ENCODE peak calls at places on chromosomes 3 and 15, in five cellular contexts. C is adrenal gland, X is left lung, M is neural progenitor cell, O is neuronal stem cell. Q is an unnamed sample.

GRCh38 chr3:30167511-30168135 is 438.8 kb upstream of the TGFBR2 start:
- DNase-seq in X (no peak), C (no peak), M (no peak), O (peak; percentile 4), Q (no peak)

GRCh38 chr15:94105760-94106159 is 125.6 kb upstream of the MCTP2 start:
- DNase-seq in X (no peak), O (no peak), M (no peak), C (no peak), Q (no peak)

GRCh38 chr3:181521831-181522230 is 189.9 kb upstream of the SOX2 start:
- DNase-seq in M (no peak), X (no peak), O (no peak), C (no peak), Q (no peak)

GRCh38 chr3:134610455-134611385 is 40.1 kb downstream of the KY start:
- DNase-seq in M (no peak), C (peak; percentile 55), X (no peak), O (no peak), Q (peak; percentile 42)

GRCh38 chr15:96335429-96335807 is 4.9 kb downstream of the NR2F2 start:
- DNase-seq in X (no peak), C (no peak), O (peak; percentile 33), M (peak; percentile 59), Q (no peak)

GRCh38 chr3:146072824-146073223 is 88.2 kb downstream of the PLOD2 start:
- DNase-seq in M (no peak), X (no peak), C (no peak), O (no peak), Q (no peak)

GRCh38 chr3:107416138-107416537 is 38.9 kb downstream of the CCDC54 start:
- DNase-seq in C (no peak), M (no peak), X (peak; percentile 34), O (no peak), Q (no peak)

GRCh38 chr15:71251548-71252035 is 136.3 kb downstream of the THSD4 start:
- DNase-seq in O (no peak), M (no peak), X (no peak), C (peak; percentile 84), Q (peak; percentile 70)

GRCh38 chr3:123053107-123053506 is 13.7 kb upstream of the PDIA5 start:
- DNase-seq in M (no peak), X (no peak), O (no peak), C (no peak), Q (no peak)

GRCh38 chr3:111758642-111759041 is 100.4 kb upstream of the PHLDB2 start:
- DNase-seq in C (no peak), M (no peak), X (no peak), O (no peak), Q (no peak)

GRCh38 chr15:32849769-32850668 is 132.2 kb downstream of the GREM1 start:
- DNase-seq in O (no peak), M (no peak), X (no peak), C (no peak), Q (no peak)

GRCh38 chr3:50666801-50667200 is 7.9 kb upstream of the DOCK3 start:
- DNase-seq in M (no peak), X (no peak), C (peak; percentile 20), O (no peak), Q (no peak)

GRCh38 chr3:188881954-188882641 is 289.7 kb upstream of the TPRG1 start:
- DNase-seq in M (no peak), O (no peak), X (no peak), C (no peak), Q (no peak)

GRCh38 chr15:72092011-72092410 is 25.9 kb downstream of the MYO9A start:
- DNase-seq in C (no peak), O (no peak), M (no peak), X (no peak), Q (no peak)

GRCh38 chr3:105812194-105812586 is 56.6 kb downstream of the CBLB start:
- DNase-seq in M (no peak), O (no peak), C (no peak), X (no peak), Q (no peak)

GRCh38 chr3:55880357-55880756 is 393.3 kb upstream of the WNT5A start:
- DNase-seq in M (no peak), C (no peak), X (no peak), O (no peak), Q (no peak)

GRCh38 chr3:32414527-32415202 is 23.0 kb downstream of the CMTM7 start:
- DNase-seq in X (peak; percentile 67), M (no peak), O (no peak), C (peak; percentile 70), Q (no peak)

GRCh38 chr15:74185949-74186348 is 12.4 kb downstream of the ISLR start:
- DNase-seq in M (no peak), O (no peak), C (no peak), X (no peak), Q (no peak)

GRCh38 chr3:72246685-72247084 is 461.7 kb upstream of the PROK2 start:
- DNase-seq in M (no peak), X (no peak), O (no peak), C (no peak), Q (no peak)

DNA sequence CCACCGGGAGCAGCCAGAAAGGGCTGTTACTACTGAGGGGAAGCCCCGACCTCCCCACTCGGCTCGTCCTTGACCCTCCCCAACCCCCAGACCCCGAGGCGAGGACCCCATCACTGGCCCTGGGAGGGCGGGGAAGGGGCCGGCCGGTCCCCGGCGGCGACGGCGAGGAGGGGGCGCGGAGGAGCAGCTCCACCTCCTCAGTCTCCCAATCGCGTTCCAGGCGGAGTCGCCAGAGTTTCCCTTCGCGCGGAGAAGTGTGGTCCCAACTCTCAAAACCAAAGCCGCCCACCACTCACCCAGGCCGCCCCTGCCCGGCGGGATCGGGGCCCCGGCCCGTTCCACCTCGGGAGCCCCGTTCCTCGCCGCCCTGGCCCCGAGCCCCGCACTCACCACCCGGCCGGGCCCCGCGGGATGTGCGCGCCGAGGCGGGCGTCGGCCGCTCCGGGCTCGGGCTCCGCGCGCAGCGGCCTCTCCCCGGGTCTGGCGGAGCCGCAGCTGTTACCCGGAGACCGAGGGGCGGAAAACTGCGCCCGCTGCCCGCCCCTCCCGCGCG is 947 bp downstream of the PLXNB1 start:
- DNase-seq in C (peak; percentile 63), O (no peak), X (no peak), M (peak; percentile 71), Q (peak; percentile 37)
- H3K4me1 ChIP-seq in C (peaks cover 7% of the 10 kb centered on the region), O (peaks cover 44% of the 10 kb centered on the region), X (peaks cover 29% of the 10 kb centered on the region), M (peaks cover 36% of the 10 kb centered on the region), Q (no peaks in the 10 kb centered on the region)

DNA sequence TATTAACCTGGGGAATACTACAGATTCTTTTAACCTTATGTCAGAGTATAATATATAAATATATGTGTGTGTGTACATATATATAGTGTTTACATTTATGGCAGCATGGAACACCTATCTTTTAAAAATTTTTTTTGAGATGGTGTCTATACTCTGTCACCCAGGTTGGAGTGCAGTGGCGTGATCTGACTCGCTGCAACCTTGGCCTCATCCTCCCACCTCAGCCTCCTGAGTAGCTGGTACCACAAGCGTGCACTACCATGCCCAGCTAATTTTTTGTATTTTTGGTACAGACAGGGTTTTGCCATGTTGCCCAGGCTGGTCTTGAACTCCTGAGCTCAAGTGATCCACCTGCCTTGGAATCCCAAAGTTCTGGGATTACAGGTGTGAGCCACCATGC is 18.5 kb upstream of the ERICH6 start:
- DNase-seq in C (no peak), O (no peak), X (no peak), M (no peak), Q (no peak)
- H3K4me1 ChIP-seq in C (peaks cover 7% of the 10 kb centered on the region), O (no peaks in the 10 kb centered on the region), X (no peaks in the 10 kb centered on the region), M (no peaks in the 10 kb centered on the region), Q (peaks cover 2% of the 10 kb centered on the region)

DNA sequence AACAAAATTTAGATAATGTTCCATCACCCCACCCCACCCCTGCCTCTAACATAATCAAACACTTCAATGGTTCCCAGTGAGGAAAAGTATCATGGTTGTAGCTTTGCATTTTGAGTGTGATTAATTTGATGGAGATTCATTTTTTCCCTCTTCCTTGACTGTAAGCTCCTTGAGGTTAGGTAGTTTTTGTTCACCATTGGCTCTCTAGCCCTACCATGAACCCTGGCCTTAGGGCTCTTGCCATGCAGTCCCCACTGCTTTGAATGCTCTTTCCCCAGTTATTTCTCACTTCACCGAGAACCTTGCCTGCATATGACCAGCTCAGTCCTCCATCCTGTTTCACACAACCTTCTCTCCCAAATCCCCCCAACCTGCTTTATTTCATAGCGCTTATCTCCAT is 5.0 kb upstream of the MBNL1 start:
- DNase-seq in O (no peak), M (no peak), X (no peak), C (no peak), Q (no peak)
- H3K4me1 ChIP-seq in O (peaks cover 15% of the 10 kb centered on the region), M (peaks cover 22% of the 10 kb centered on the region), X (peaks cover 22% of the 10 kb centered on the region), C (peaks cover 16% of the 10 kb centered on the region), Q (peaks cover 5% of the 10 kb centered on the region)

GRCh38 chr3:184126006-184126405 is 9.2 kb upstream of the EIF2B5 start:
- DNase-seq in X (no peak), M (no peak), C (no peak), O (no peak), Q (no peak)
- H3K4me1 ChIP-seq in X (no peaks in the 10 kb centered on the region), M (no peaks in the 10 kb centered on the region), C (no peaks in the 10 kb centered on the region), O (no peaks in the 10 kb centered on the region), Q (no peaks in the 10 kb centered on the region)

DNA sequence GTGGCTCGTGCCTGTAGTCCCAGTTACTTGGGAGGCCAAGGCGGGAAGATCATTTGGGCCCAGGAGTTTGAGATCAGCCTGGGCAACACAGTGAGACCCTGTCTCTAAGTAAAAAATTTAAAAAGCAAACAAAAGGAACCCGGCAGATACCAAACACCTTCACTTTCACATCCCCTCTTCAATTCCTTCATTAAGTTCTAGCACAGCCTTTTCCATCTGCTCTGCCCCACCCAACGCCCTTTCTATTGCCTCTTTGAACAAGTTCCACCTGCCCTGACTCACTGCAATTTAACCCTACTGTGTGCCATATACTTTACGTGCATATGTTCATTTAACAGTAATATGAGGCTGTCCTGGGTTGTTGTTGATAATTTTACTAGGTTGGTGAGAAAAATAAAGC is 12.4 kb upstream of the SPG11 start:
- DNase-seq in O (no peak), M (no peak), C (no peak), X (no peak), Q (no peak)
- H3K4me1 ChIP-seq in O (peaks cover 1% of the 10 kb centered on the region), M (no peaks in the 10 kb centered on the region), C (no peaks in the 10 kb centered on the region), X (no peaks in the 10 kb centered on the region), Q (no peaks in the 10 kb centered on the region)

GRCh38 chr3:178059124-178059523 is 477.1 kb upstream of the KCNMB2 start:
- DNase-seq in X (no peak), C (no peak), O (no peak), M (no peak), Q (no peak)

GRCh38 chr3:178058629-178059028 is 477.6 kb upstream of the KCNMB2 start:
- DNase-seq in M (no peak), O (no peak), X (no peak), C (no peak), Q (no peak)

GRCh38 chr3:178054505-178054904 is 481.7 kb upstream of the KCNMB2 start:
- DNase-seq in C (no peak), X (no peak), M (no peak), O (no peak), Q (no peak)

GRCh38 chr3:178059836-178060235 is 476.4 kb upstream of the KCNMB2 start:
- DNase-seq in X (no peak), O (no peak), M (no peak), C (no peak), Q (no peak)

GRCh38 chr3:178056868-178057267 is 479.4 kb upstream of the KCNMB2 start:
- DNase-seq in O (no peak), X (no peak), C (no peak), M (no peak), Q (no peak)
- H3K4me1 ChIP-seq in O (peaks cover 2% of the 10 kb centered on the region), X (no peaks in the 10 kb centered on the region), C (peaks cover 18% of the 10 kb centered on the region), M (no peaks in the 10 kb centered on the region), Q (peaks cover 6% of the 10 kb centered on the region)